ENCODE peak calls at places on chromosomes 12 and 14, in four cellular contexts. R, L, G and Z are unnamed samples.

GRCh38 chr14:92510972-92511371 is 2.6 kb upstream of the RIN3 start:
- DNase-seq in R (no peak), L (no peak), G (no peak), Z (peak)

GRCh38 chr14:53509227-53509822 is 356.2 kb upstream of the DDHD1 start:
- DNase-seq in L (no peak), R (peak), G (peak), Z (peak)

GRCh38 chr14:71362282-71362681 is 455.0 kb downstream of the PCNX1 start:
- DNase-seq in L (no peak), R (no peak), G (no peak), Z (no peak)

GRCh38 chr12:94795520-94795919 is 145.2 kb upstream of the TMCC3 start:
- DNase-seq in G (peak), R (peak), L (no peak), Z (peak)

GRCh38 chr12:112005419-112006395 is 7.3 kb downstream of the TMEM116 start:
- DNase-seq in L (no peak), R (peak), G (peak), Z (peak)

GRCh38 chr14:52873096-52873495 is 77.8 kb downstream of the FERMT2 start:
- DNase-seq in G (no peak), R (no peak), L (no peak), Z (no peak)

GRCh38 chr14:95504135-95505029 is 12.1 kb downstream of the SYNE3 start:
- DNase-seq in G (no peak), L (no peak), R (peak), Z (no peak)

GRCh38 chr14:87334997-87335675 is 657.8 kb downstream of the GALC start:
- DNase-seq in G (peak), L (no peak), R (no peak), Z (no peak)

GRCh38 chr14:27845902-27846301 is 920.7 kb upstream of the FOXG1 start:
- DNase-seq in L (no peak), R (no peak), G (no peak), Z (no peak)

GRCh38 chr12:119258149-119258548 is 76.4 kb upstream of the CCDC60 start:
- DNase-seq in G (no peak), R (no peak), L (no peak), Z (no peak)

GRCh38 chr12:52395761-52396434 is 10.2 kb downstream of the KRT82 start:
- DNase-seq in R (no peak), G (no peak), L (peak), Z (peak)

GRCh38 chr14:82366803-82367202 is 833.1 kb upstream of the SEL1L start:
- DNase-seq in L (no peak), G (no peak), R (no peak), Z (no peak)

GRCh38 chr12:79247494-79247893 is 382.9 kb downstream of the SYT1 start:
- DNase-seq in G (no peak), L (no peak), R (no peak), Z (no peak)

GRCh38 chr14:101481557-101481956 is 79.7 kb upstream of the DIO3 start:
- DNase-seq in L (no peak), R (no peak), G (no peak), Z (no peak)

DNA sequence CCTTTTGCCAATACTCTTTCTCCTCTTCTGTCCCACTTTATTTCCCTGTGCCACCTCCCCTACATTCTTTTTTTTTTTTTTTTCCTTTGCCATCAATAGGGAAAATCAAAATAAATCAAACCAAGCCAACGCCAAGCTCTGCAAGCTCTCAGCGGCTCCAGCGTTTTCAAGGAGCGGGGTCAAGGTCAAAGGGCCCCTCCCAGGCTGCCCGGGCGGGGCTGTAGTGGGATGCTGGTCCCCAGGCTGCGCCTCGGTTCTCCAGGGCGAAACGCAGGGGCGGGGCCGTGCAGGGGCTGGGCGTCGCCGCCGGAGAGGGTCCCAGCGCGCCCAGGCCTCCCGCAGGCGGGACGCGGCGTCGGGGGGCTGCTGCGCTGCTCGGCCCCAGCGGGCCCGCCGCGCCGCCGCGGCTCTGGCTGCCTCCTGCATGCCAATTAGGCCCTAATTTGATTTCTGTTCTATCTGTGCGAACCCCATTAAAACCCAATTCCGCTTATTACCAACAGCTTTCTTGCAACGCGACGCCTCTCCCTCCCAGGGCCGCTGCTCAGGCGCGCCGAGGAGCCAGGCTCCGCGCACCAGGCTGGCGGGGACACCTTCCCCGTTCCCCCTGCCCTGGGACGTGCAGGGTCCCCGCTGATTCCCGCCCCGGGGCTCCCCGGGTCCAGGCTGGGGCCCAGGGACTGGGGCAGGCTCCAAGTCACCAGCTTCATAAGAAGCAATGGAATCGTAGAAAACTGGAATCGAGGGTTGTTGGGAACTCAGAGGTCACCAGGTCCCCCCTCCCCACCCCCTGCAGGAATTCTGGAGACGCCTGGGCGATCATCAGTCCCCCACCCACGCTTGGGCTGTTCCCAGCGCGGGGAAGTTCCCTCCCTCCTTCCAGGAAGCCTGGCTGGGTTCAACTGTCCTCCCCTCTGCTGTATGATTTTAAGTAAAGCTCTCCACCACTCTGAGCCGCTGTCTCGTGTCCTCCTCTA is 50.7 kb upstream of the MAP1LC3B2 start:
- DNase-seq in G (peak), R (no peak), L (no peak), Z (peak)
- H2BK15ac ChIP-seq in G (peak), R (no peak), L (peak), Z (no peak)

DNA sequence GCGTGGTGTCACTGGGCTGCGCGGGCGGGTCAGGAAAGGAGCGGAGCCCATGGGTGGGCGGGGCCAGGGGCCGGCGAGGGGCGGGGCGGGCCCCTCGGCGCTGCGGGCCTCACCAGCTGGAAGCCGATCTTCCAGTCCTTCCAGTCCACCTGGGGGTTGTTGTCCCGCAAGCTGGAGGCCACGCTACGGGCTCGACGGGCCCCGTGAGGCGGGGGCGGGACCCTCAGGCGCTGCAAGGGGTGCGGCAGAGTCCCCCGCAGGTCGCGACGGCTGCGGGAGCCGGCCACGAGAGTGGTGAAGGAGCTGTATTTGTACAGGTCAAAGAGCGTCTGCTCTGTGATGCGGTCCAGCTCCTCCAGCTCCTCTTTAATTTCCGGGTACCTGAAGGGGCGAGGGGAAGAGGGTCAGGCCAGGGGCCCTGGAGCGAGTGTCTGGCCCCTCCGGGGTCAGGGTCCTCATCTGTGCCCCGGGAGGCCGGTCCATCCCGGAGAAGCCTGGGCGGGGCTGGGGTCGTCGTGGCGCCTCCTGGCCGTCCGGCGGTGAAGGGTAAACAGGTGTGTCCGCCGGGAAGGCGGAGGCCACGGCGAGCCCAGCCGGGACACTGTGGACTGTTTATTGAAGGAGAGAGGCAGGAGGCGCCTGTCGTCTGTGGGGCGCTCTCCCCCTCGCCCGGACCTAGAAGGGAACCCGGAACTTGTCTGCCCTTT is 11.9 kb downstream of the SCNN1A start:
- DNase-seq in L (no peak), R (peak), G (peak), Z (peak)
- H3K14ac ChIP-seq in L (no peak), R (peak), G (peak), Z (no peak)

GRCh38 chr12:11623382-11623781 is 26.1 kb upstream of the ETV6 start:
- DNase-seq in R (peak), L (no peak), G (peak), Z (no peak)
- H2BK15ac ChIP-seq in R (no peak), L (no peak), G (no peak), Z (no peak)

GRCh38 chr14:61557262-61557661 is 138.1 kb upstream of the HIF1A start:
- DNase-seq in L (no peak), G (no peak), R (no peak), Z (no peak)
- H3K14ac ChIP-seq in L (no peak), G (no peak), R (peak), Z (no peak)